ENCODE peak calls at places on chromosomes 5 and 9, in eight cellular contexts. One of them, this sample, is unnamed.

GRCh38 chr5:106080540-106080939 is 1590.2 kb downstream of the EFNA5 start:
- DNase-seq in Kasumi-1: no peak
- DNase-seq in HTR-8/SVneo: no peak
- DNase-seq in mucosa of descending colon: no peak
- DNase-seq in fibroblast of the aortic adventitia: no peak
- DNase-seq in NCI-H460: no peak
- DNase-seq in Calu3: no peak
- DNase-seq in GM04503: no peak
- DNase-seq in this sample: no peak

GRCh38 chr5:73985145-73985544 is 359.1 kb downstream of the ARHGEF28 start:
- DNase-seq in NCI-H460: no peak
- DNase-seq in Calu3: peak
- DNase-seq in HTR-8/SVneo: peak
- DNase-seq in mucosa of descending colon: peak
- DNase-seq in Kasumi-1: no peak
- DNase-seq in fibroblast of the aortic adventitia: peak
- DNase-seq in GM04503: no peak
- DNase-seq in this sample: no peak

GRCh38 chr5:155024015-155024414 is 10.5 kb downstream of the KIF4B start:
- DNase-seq in Kasumi-1: no peak
- DNase-seq in GM04503: no peak
- DNase-seq in fibroblast of the aortic adventitia: no peak
- DNase-seq in mucosa of descending colon: peak
- DNase-seq in HTR-8/SVneo: no peak
- DNase-seq in Calu3: no peak
- DNase-seq in NCI-H460: no peak
- DNase-seq in this sample: no peak

GRCh38 chr9:92974696-92975451 is 27.6 kb downstream of the FGD3 start:
- DNase-seq in NCI-H460: no peak
- DNase-seq in GM04503: no peak
- DNase-seq in Calu3: no peak
- DNase-seq in mucosa of descending colon: no peak
- DNase-seq in fibroblast of the aortic adventitia: no peak
- DNase-seq in Kasumi-1: no peak
- DNase-seq in HTR-8/SVneo: no peak
- DNase-seq in this sample: no peak

GRCh38 chr9:68861436-68861835 is 152.5 kb downstream of the PRKACG start:
- DNase-seq in mucosa of descending colon: no peak
- DNase-seq in NCI-H460: no peak
- DNase-seq in fibroblast of the aortic adventitia: no peak
- DNase-seq in GM04503: no peak
- DNase-seq in Calu3: no peak
- DNase-seq in Kasumi-1: no peak
- DNase-seq in HTR-8/SVneo: no peak
- DNase-seq in this sample: no peak

GRCh38 chr9:75039006-75039405 is 10.9 kb upstream of the CARNMT1 start:
- DNase-seq in fibroblast of the aortic adventitia: peak
- DNase-seq in Calu3: no peak
- DNase-seq in HTR-8/SVneo: no peak
- DNase-seq in NCI-H460: no peak
- DNase-seq in Kasumi-1: no peak
- DNase-seq in mucosa of descending colon: no peak
- DNase-seq in GM04503: peak
- DNase-seq in this sample: no peak

GRCh38 chr5:34685485-34686197 is 29.5 kb downstream of the RAI14 start:
- DNase-seq in NCI-H460: no peak
- DNase-seq in fibroblast of the aortic adventitia: peak
- DNase-seq in Kasumi-1: no peak
- DNase-seq in Calu3: no peak
- DNase-seq in HTR-8/SVneo: no peak
- DNase-seq in GM04503: no peak
- DNase-seq in mucosa of descending colon: no peak
- DNase-seq in this sample: peak

GRCh38 chr9:111274737-111275136 is 55.3 kb downstream of the OR2K2 start:
- DNase-seq in mucosa of descending colon: no peak
- DNase-seq in HTR-8/SVneo: no peak
- DNase-seq in Calu3: no peak
- DNase-seq in NCI-H460: no peak
- DNase-seq in GM04503: no peak
- DNase-seq in Kasumi-1: no peak
- DNase-seq in fibroblast of the aortic adventitia: no peak
- DNase-seq in this sample: no peak

GRCh38 chr9:99235874-99236627 is 14.0 kb downstream of the SEC61B start:
- DNase-seq in mucosa of descending colon: no peak
- DNase-seq in HTR-8/SVneo: no peak
- DNase-seq in GM04503: no peak
- DNase-seq in Kasumi-1: no peak
- DNase-seq in NCI-H460: no peak
- DNase-seq in Calu3: no peak
- DNase-seq in fibroblast of the aortic adventitia: no peak
- DNase-seq in this sample: no peak

GRCh38 chr5:132479812-132480441 is 10.6 kb downstream of the IRF1 start:
- DNase-seq in Calu3: no peak
- DNase-seq in fibroblast of the aortic adventitia: no peak
- DNase-seq in HTR-8/SVneo: no peak
- DNase-seq in mucosa of descending colon: no peak
- DNase-seq in Kasumi-1: no peak
- DNase-seq in GM04503: no peak
- DNase-seq in NCI-H460: no peak
- DNase-seq in this sample: peak

GRCh38 chr5:91443028-91443427 is 59.9 kb upstream of the ARRDC3 start:
- DNase-seq in NCI-H460: no peak
- DNase-seq in mucosa of descending colon: no peak
- DNase-seq in Kasumi-1: no peak
- DNase-seq in fibroblast of the aortic adventitia: peak
- DNase-seq in GM04503: peak
- DNase-seq in HTR-8/SVneo: no peak
- DNase-seq in Calu3: no peak
- DNase-seq in this sample: peak

GRCh38 chr9:95645992-95646391 is 129.2 kb upstream of the PTCH1 start:
- DNase-seq in HTR-8/SVneo: no peak
- DNase-seq in Kasumi-1: no peak
- DNase-seq in GM04503: no peak
- DNase-seq in mucosa of descending colon: no peak
- DNase-seq in fibroblast of the aortic adventitia: no peak
- DNase-seq in Calu3: no peak
- DNase-seq in NCI-H460: no peak
- DNase-seq in this sample: no peak

GRCh38 chr5:166716856-166717492 is 1574.5 kb upstream of the WWC1 start:
- DNase-seq in Kasumi-1: no peak
- DNase-seq in GM04503: no peak
- DNase-seq in NCI-H460: no peak
- DNase-seq in mucosa of descending colon: no peak
- DNase-seq in fibroblast of the aortic adventitia: no peak
- DNase-seq in HTR-8/SVneo: no peak
- DNase-seq in Calu3: peak
- DNase-seq in this sample: no peak

GRCh38 chr5:31161772-31162171 is 31.7 kb upstream of the CDH6 start:
- DNase-seq in Calu3: no peak
- DNase-seq in GM04503: no peak
- DNase-seq in mucosa of descending colon: peak
- DNase-seq in HTR-8/SVneo: peak
- DNase-seq in NCI-H460: no peak
- DNase-seq in Kasumi-1: no peak
- DNase-seq in fibroblast of the aortic adventitia: peak
- DNase-seq in this sample: peak

GRCh38 chr5:6718161-6718681 is 5.0 kb downstream of the TENT4A start:
- DNase-seq in mucosa of descending colon: no peak
- DNase-seq in Calu3: no peak
- DNase-seq in GM04503: no peak
- DNase-seq in fibroblast of the aortic adventitia: no peak
- DNase-seq in HTR-8/SVneo: no peak
- DNase-seq in Kasumi-1: no peak
- DNase-seq in NCI-H460: no peak
- DNase-seq in this sample: no peak

GRCh38 chr9:105064248-105065118 is 136.5 kb upstream of the ABCA1 start:
- DNase-seq in Kasumi-1: no peak
- DNase-seq in mucosa of descending colon: peak
- DNase-seq in GM04503: peak
- DNase-seq in Calu3: peak
- DNase-seq in HTR-8/SVneo: peak
- DNase-seq in fibroblast of the aortic adventitia: peak
- DNase-seq in NCI-H460: peak
- DNase-seq in this sample: peak

GRCh38 chr5:15554542-15554941 is 54.6 kb downstream of the FBXL7 start:
- DNase-seq in NCI-H460: no peak
- DNase-seq in HTR-8/SVneo: no peak
- DNase-seq in Kasumi-1: no peak
- DNase-seq in GM04503: no peak
- DNase-seq in Calu3: no peak
- DNase-seq in mucosa of descending colon: no peak
- DNase-seq in fibroblast of the aortic adventitia: no peak
- DNase-seq in this sample: no peak

GRCh38 chr5:116771466-116772151 is 197.0 kb upstream of the SEMA6A start:
- DNase-seq in Kasumi-1: no peak
- DNase-seq in fibroblast of the aortic adventitia: no peak
- DNase-seq in mucosa of descending colon: no peak
- DNase-seq in HTR-8/SVneo: no peak
- DNase-seq in NCI-H460: no peak
- DNase-seq in GM04503: no peak
- DNase-seq in Calu3: no peak
- DNase-seq in this sample: no peak

GRCh38 chr9:37676411-37676830 is 25.7 kb downstream of the FRMPD1 start:
- DNase-seq in Kasumi-1: no peak
- DNase-seq in Calu3: no peak
- DNase-seq in fibroblast of the aortic adventitia: no peak
- DNase-seq in NCI-H460: no peak
- DNase-seq in HTR-8/SVneo: no peak
- DNase-seq in GM04503: no peak
- DNase-seq in mucosa of descending colon: peak
- DNase-seq in this sample: no peak

GRCh38 chr9:96782241-96782640 is 4.4 kb upstream of the ZNF510 start:
- DNase-seq in HTR-8/SVneo: no peak
- DNase-seq in fibroblast of the aortic adventitia: no peak
- DNase-seq in mucosa of descending colon: no peak
- DNase-seq in Kasumi-1: no peak
- DNase-seq in Calu3: no peak
- DNase-seq in GM04503: no peak
- DNase-seq in NCI-H460: no peak
- DNase-seq in this sample: no peak

GRCh38 chr5:145531038-145531734 is 304.0 kb downstream of the PRELID2 start:
- DNase-seq in Calu3: peak
- DNase-seq in HTR-8/SVneo: peak
- DNase-seq in GM04503: peak
- DNase-seq in Kasumi-1: no peak
- DNase-seq in mucosa of descending colon: peak
- DNase-seq in fibroblast of the aortic adventitia: peak
- DNase-seq in NCI-H460: no peak
- DNase-seq in this sample: peak

GRCh38 chr5:138639326-138639725 is 64.1 kb upstream of the HSPA9 start:
- DNase-seq in mucosa of descending colon: no peak
- DNase-seq in fibroblast of the aortic adventitia: no peak
- DNase-seq in NCI-H460: no peak
- DNase-seq in Calu3: no peak
- DNase-seq in GM04503: no peak
- DNase-seq in Kasumi-1: no peak
- DNase-seq in HTR-8/SVneo: no peak
- DNase-seq in this sample: no peak

GRCh38 chr5:10586008-10586407 is 22.1 kb downstream of the ANKRD33B start:
- DNase-seq in Calu3: no peak
- DNase-seq in fibroblast of the aortic adventitia: no peak
- DNase-seq in Kasumi-1: no peak
- DNase-seq in mucosa of descending colon: no peak
- DNase-seq in GM04503: no peak
- DNase-seq in HTR-8/SVneo: no peak
- DNase-seq in NCI-H460: no peak
- DNase-seq in this sample: no peak

GRCh38 chr5:55172051-55172899 is 702 bp downstream of the CDC20B start:
- DNase-seq in HTR-8/SVneo: peak
- DNase-seq in NCI-H460: peak
- DNase-seq in mucosa of descending colon: peak
- DNase-seq in Calu3: peak
- DNase-seq in GM04503: peak
- DNase-seq in Kasumi-1: peak
- DNase-seq in fibroblast of the aortic adventitia: peak
- DNase-seq in this sample: peak

GRCh38 chr5:126079266-126079665 is 343.9 kb upstream of the GRAMD2B start:
- DNase-seq in Kasumi-1: no peak
- DNase-seq in HTR-8/SVneo: no peak
- DNase-seq in GM04503: no peak
- DNase-seq in mucosa of descending colon: no peak
- DNase-seq in Calu3: no peak
- DNase-seq in fibroblast of the aortic adventitia: no peak
- DNase-seq in NCI-H460: no peak
- DNase-seq in this sample: no peak

GRCh38 chr5:89729623-89730390 is 679.7 kb downstream of the CETN3 start:
- DNase-seq in mucosa of descending colon: no peak
- DNase-seq in Kasumi-1: peak
- DNase-seq in HTR-8/SVneo: no peak
- DNase-seq in NCI-H460: no peak
- DNase-seq in GM04503: no peak
- DNase-seq in fibroblast of the aortic adventitia: peak
- DNase-seq in Calu3: no peak
- DNase-seq in this sample: no peak

GRCh38 chr5:172110260-172110815 is 77.7 kb downstream of the STK10 start:
- DNase-seq in Kasumi-1: peak
- DNase-seq in NCI-H460: no peak
- DNase-seq in HTR-8/SVneo: no peak
- DNase-seq in Calu3: no peak
- DNase-seq in fibroblast of the aortic adventitia: no peak
- DNase-seq in mucosa of descending colon: no peak
- DNase-seq in GM04503: no peak
- DNase-seq in this sample: no peak

GRCh38 chr5:137075163-137075970 is 423.8 kb downstream of the SPOCK1 start:
- DNase-seq in Kasumi-1: peak
- DNase-seq in GM04503: no peak
- DNase-seq in fibroblast of the aortic adventitia: peak
- DNase-seq in NCI-H460: peak
- DNase-seq in mucosa of descending colon: peak
- DNase-seq in Calu3: peak
- DNase-seq in HTR-8/SVneo: peak
- DNase-seq in this sample: peak

GRCh38 chr5:67205981-67206380 is 9.4 kb upstream of the CD180 start:
- DNase-seq in Calu3: no peak
- DNase-seq in GM04503: no peak
- DNase-seq in Kasumi-1: no peak
- DNase-seq in mucosa of descending colon: no peak
- DNase-seq in HTR-8/SVneo: no peak
- DNase-seq in NCI-H460: no peak
- DNase-seq in fibroblast of the aortic adventitia: no peak
- DNase-seq in this sample: no peak

GRCh38 chr9:105957830-105958229 is 263.5 kb downstream of the TMEM38B start:
- DNase-seq in Calu3: peak
- DNase-seq in fibroblast of the aortic adventitia: no peak
- DNase-seq in GM04503: no peak
- DNase-seq in NCI-H460: no peak
- DNase-seq in mucosa of descending colon: no peak
- DNase-seq in Kasumi-1: peak
- DNase-seq in HTR-8/SVneo: no peak
- DNase-seq in this sample: no peak

GRCh38 chr9:470041-470781 is 255.5 kb downstream of the DOCK8 start:
- DNase-seq in fibroblast of the aortic adventitia: peak
- DNase-seq in Calu3: peak
- DNase-seq in GM04503: no peak
- DNase-seq in Kasumi-1: peak
- DNase-seq in NCI-H460: peak
- DNase-seq in mucosa of descending colon: peak
- DNase-seq in HTR-8/SVneo: peak
- DNase-seq in this sample: peak

GRCh38 chr5:160850439-160850838 is 1.6 kb downstream of the ATP10B start:
- DNase-seq in Kasumi-1: no peak
- DNase-seq in Calu3: no peak
- DNase-seq in NCI-H460: no peak
- DNase-seq in mucosa of descending colon: no peak
- DNase-seq in HTR-8/SVneo: no peak
- DNase-seq in GM04503: no peak
- DNase-seq in fibroblast of the aortic adventitia: no peak
- DNase-seq in this sample: peak

GRCh38 chr5:146667633-146668032 is 151.6 kb upstream of the GPR151 start:
- DNase-seq in HTR-8/SVneo: peak
- DNase-seq in Calu3: no peak
- DNase-seq in mucosa of descending colon: peak
- DNase-seq in Kasumi-1: no peak
- DNase-seq in NCI-H460: no peak
- DNase-seq in fibroblast of the aortic adventitia: peak
- DNase-seq in GM04503: peak
- DNase-seq in this sample: no peak

This sample was measured in trophoblast cell.